ENCODE peak calls at places on chromosomes 16 and 17, in ten cellular contexts. M, J, P, K, H, Q, W, U, R and Z are unnamed samples.

GRCh38 chr16:4246777-4247476 is 5.0 kb upstream of the SRL start:
- DNase-seq in M (no peak), U (no peak), W (no peak), Q (no peak), R (no peak), H (no peak), K (no peak), P (no peak), J (no peak), Z (no peak)

GRCh38 chr17:41615454-41615853 is 2.9 kb upstream of the KRT16 start:
- DNase-seq in P (peak; percentile 58), U (no peak), J (no peak), H (no peak), K (no peak), Q (no peak), M (no peak), W (no peak), R (peak; percentile 71), Z (no peak)

GRCh38 chr16:49277766-49278566 is 3.7 kb downstream of the CBLN1 start:
- DNase-seq in Q (no peak), U (no peak), W (no peak), R (no peak), M (no peak), J (no peak), P (no peak), K (peak; percentile 56), H (peak; percentile 41), Z (peak; percentile 48)

GRCh38 chr16:89115216-89115949 is 21.7 kb downstream of the ACSF3 start:
- DNase-seq in W (peak; percentile 94), J (peak; percentile 58), K (no peak), U (peak; percentile 6), M (no peak), Q (peak; percentile 94), P (no peak), H (no peak), R (no peak), Z (peak; percentile 13)

GRCh38 chr17:61574542-61575351 is 16.3 kb downstream of the NACA2 start:
- DNase-seq in W (no peak), K (no peak), M (no peak), R (peak; percentile 29), H (peak; percentile 41), P (peak; percentile 88), Q (peak; percentile 5), U (peak; percentile 41), J (no peak), Z (peak; percentile 27)

GRCh38 chr17:67491678-67492019 is 114.6 kb downstream of the PITPNC1 start:
- DNase-seq in P (no peak), K (no peak), M (no peak), J (no peak), R (no peak), U (no peak), Q (no peak), H (no peak), W (no peak), Z (no peak)

GRCh38 chr17:15291674-15292361 is 26.7 kb upstream of the PMP22 start:
- DNase-seq in J (no peak), R (no peak), U (peak; percentile 36), H (no peak), W (no peak), K (no peak), M (no peak), Q (no peak), P (no peak), Z (no peak)

GRCh38 chr16:22375117-22375962 is 921 bp upstream of the CDR2 start:
- DNase-seq in H (no peak), M (no peak), P (no peak), Q (no peak), U (no peak), K (no peak), R (no peak), J (no peak), W (no peak), Z (no peak)

GRCh38 chr17:78664476-78665384 is 87.5 kb upstream of the DNAH17 start:
- DNase-seq in H (no peak), R (no peak), P (no peak), K (no peak), U (peak; percentile 42), W (no peak), Q (no peak), M (no peak), J (no peak), Z (no peak)

GRCh38 chr17:71486171-71486740 is 634.6 kb upstream of the SOX9 start:
- DNase-seq in K (no peak), P (no peak), J (no peak), R (no peak), W (no peak), U (peak; percentile 3), M (no peak), Q (no peak), H (no peak), Z (no peak)

GRCh38 chr17:82848022-82848592 is 8.3 kb upstream of the ZNF750 start:
- DNase-seq in H (no peak), M (no peak), W (peak; percentile 85), U (peak; percentile 13), Q (peak; percentile 61), J (no peak), K (no peak), R (no peak), P (no peak), Z (no peak)

GRCh38 chr17:74199306-74200092 is 4.0 kb upstream of the RPL38 start:
- DNase-seq in H (peak; percentile 83), W (peak; percentile 84), P (peak; percentile 73), Q (peak; percentile 75), U (peak; percentile 58), K (peak; percentile 97), J (no peak), M (no peak), R (peak; percentile 84), Z (peak; percentile 91)

GRCh38 chr17:74417178-74418045 is 14.5 kb upstream of the GPRC5C start:
- DNase-seq in J (no peak), K (no peak), M (no peak), U (peak; percentile 33), W (no peak), Q (peak; percentile 27), H (no peak), P (peak; percentile 90), R (peak; percentile 62), Z (peak; percentile 24)

DNA sequence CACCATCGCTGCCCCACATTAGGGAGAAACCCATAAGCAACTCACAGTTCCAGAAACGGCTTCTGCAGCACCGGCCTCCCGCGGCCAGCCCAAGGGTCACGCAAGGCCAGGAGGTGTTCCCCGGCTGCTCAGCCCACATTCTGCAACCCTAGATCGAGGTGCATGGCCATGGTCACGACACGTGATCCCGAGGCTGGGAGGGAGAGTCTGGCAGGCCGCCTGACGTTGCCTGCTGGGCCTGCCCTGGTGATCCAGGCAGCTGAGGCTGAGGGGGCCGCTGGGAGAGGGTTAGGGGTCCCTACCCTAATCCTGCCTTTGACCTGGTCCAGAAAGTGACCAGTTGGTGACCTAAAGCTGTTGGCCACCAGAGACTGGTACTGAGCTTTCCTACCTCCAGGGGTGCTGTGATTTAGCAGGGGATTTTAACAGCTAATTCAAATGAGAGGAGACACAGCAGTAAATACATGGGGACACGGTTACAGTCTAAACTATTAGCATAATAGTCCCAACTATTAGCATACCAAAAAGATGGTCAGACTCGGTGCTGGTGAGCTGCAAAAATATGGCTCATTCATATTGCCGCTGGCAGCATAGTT is 97.4 kb upstream of the CIBAR2 start:
- DNase-seq in R (no peak), W (no peak), U (no peak), J (no peak), K (no peak), Q (no peak), M (no peak), P (no peak), H (no peak), Z (no peak)
- TF ChIP-seq CTCF in R (no peak), W (no peak), U (no peak), J (no peak), K (peak; percentile 13), Q (no peak), M (no peak), P (no peak), H (no peak), Z (no peak)

GRCh38 chr17:21452377-21453143 is 76.4 kb downstream of the KCNJ12 start:
- DNase-seq in Q (peak; percentile 54), M (no peak), U (peak; percentile 79), R (no peak), P (peak; percentile 62), W (peak; percentile 78), H (peak; percentile 46), K (peak; percentile 69), J (no peak), Z (peak; percentile 72)
- TF ChIP-seq CTCF in Q (peak; percentile 72), M (peak; percentile 55), U (peak; percentile 75), R (no peak), P (peak; percentile 48), W (peak; percentile 50), H (peak; percentile 22), K (peak; percentile 67), J (peak; percentile 55), Z (peak; percentile 80)

DNA sequence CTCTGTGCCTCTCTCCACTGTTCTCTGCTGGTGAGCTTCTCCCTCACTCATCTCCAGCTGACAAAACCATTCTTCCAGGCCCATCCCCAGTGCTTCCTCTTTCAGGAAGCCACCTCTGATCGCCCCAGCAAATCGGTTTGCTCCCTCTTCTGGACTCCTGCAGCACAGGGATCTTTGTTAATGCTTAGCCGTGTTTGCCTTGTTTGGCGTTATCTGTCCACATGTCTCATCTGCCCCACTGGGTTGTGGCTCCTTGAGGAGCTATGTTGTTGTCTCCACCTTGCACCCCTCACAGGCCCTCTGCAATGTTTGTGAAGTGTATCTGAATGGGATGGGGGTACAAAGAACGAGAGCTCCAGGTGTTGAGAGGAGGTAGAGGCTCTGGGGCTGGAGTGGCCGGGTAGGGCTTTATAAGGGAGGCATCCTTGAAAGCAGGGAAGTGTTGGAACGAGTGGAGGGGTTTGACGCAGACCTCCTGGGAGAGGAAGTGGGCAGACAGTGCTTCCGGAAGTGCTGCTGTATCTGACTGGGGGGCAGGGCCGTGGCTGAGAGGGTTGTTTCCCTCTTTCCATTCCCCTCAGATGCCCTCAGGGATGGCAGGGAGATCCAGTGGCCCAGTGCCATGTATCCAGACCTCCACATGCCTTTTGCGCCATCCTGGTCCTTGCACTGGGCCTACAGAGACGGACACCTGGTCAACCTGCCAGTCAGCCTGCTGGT is 27.8 kb downstream of the CASKIN2 start:
- DNase-seq in W (no peak), U (peak; percentile 14), K (no peak), H (no peak), R (no peak), P (no peak), M (no peak), J (no peak), Q (peak; percentile 73), Z (no peak)
- TF ChIP-seq CTCF in W (no peak), U (no peak), K (no peak), H (no peak), R (no peak), P (no peak), M (no peak), J (no peak), Q (no peak), Z (no peak)

DNA sequence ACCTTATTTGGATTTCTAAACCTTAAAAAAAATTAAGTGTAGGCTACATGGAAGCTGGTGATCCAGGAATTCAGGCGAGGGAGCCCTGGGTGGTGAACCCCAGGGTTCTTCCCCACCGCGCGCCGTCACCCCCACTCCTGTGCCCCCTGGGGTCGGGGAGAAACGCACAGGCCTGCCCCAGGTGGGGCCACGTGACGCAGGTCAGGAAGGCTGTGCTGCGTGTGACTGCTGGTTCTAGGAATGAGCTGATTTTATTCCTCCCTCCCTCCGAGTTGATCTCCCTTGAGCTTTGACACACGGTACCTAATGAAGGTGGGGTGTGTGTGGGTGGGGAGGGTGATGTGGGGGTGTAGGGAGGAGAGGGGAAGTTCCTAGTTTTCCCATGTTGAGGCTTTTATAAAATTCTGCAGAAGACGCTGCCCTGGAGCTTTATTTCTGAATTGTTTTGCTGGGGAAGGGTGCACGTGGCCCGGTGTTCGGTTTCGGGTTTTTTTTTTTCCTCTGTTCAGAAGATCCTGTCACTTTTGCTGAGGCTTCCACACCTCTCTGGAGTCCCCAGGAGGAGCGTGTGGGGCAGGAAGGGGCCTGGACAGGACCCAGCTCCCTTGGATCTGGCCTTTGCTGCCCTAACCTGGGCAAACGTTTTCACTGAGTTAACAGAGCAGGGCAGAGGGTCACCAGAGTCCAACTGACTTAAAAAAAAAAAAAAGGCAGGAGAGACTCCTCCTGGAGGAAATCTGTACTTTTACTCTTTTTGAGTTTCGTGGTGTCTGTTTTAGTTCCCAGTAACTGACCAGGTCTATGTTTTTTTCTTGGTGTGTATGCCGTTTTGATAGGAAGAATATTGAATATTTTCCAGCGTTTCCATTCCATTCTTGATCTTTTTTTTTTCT is 55.8 kb upstream of the GSE1 start:
- DNase-seq in P (peak; percentile 32), J (no peak), R (peak; percentile 47), U (peak; percentile 32), Q (peak; percentile 73), M (no peak), H (no peak), W (peak; percentile 88), K (peak; percentile 63), Z (no peak)
- TF ChIP-seq CTCF in P (peak; percentile 22), J (no peak), R (no peak), U (peak; percentile 10), Q (no peak), M (peak; percentile 8), H (no peak), W (no peak), K (no peak), Z (no peak)